ENCODE peak calls at places on chromosomes 11 and 22, in seven cellular contexts. One of them, this sample, is unnamed.

GRCh38 chr11:106842134-106842533 is 176.1 kb downstream of the GUCY1A2 start:
- DNase-seq in spleen: no peak
- DNase-seq in right lobe of liver: no peak
- DNase-seq in A549: no peak
- DNase-seq in Peyer's patch: no peak
- DNase-seq in heart left ventricle: no peak
- DNase-seq in gastrocnemius medialis: no peak
- DNase-seq in this sample: no peak

GRCh38 chr11:64035581-64035980 is at the start of gene FLRT1:
- DNase-seq in spleen: no peak
- DNase-seq in right lobe of liver: no peak
- DNase-seq in A549: no peak
- DNase-seq in Peyer's patch: no peak
- DNase-seq in heart left ventricle: no peak
- DNase-seq in gastrocnemius medialis: no peak
- DNase-seq in this sample: no peak

GRCh38 chr11:2612884-2613571 is 86.8 kb downstream of the KCNQ1OT1 start:
- DNase-seq in spleen: no peak
- DNase-seq in right lobe of liver: no peak
- DNase-seq in A549: peak
- DNase-seq in Peyer's patch: no peak
- DNase-seq in heart left ventricle: no peak
- DNase-seq in gastrocnemius medialis: no peak
- DNase-seq in this sample: no peak

GRCh38 chr11:117696489-117696888 is 100.5 kb downstream of the DSCAML1 start:
- DNase-seq in spleen: no peak
- DNase-seq in right lobe of liver: no peak
- DNase-seq in A549: no peak
- DNase-seq in Peyer's patch: no peak
- DNase-seq in heart left ventricle: no peak
- DNase-seq in gastrocnemius medialis: no peak
- DNase-seq in this sample: no peak

GRCh38 chr11:10716122-10716521 is 22.6 kb upstream of the IRAG1 start:
- DNase-seq in spleen: no peak
- DNase-seq in right lobe of liver: no peak
- DNase-seq in A549: no peak
- DNase-seq in Peyer's patch: no peak
- DNase-seq in heart left ventricle: no peak
- DNase-seq in gastrocnemius medialis: no peak
- DNase-seq in this sample: no peak

GRCh38 chr22:49784987-49785614 is 42.6 kb downstream of the BRD1 start:
- DNase-seq in spleen: peak
- DNase-seq in right lobe of liver: no peak
- DNase-seq in A549: no peak
- DNase-seq in Peyer's patch: no peak
- DNase-seq in heart left ventricle: no peak
- DNase-seq in gastrocnemius medialis: no peak
- DNase-seq in this sample: no peak

GRCh38 chr22:39013923-39014722 is at the start of gene APOBEC3C:
- DNase-seq in spleen: peak
- DNase-seq in right lobe of liver: peak
- DNase-seq in A549: peak
- DNase-seq in Peyer's patch: peak
- DNase-seq in heart left ventricle: peak
- DNase-seq in gastrocnemius medialis: peak
- DNase-seq in this sample: peak

GRCh38 chr11:97361812-97362378 is 972.1 kb downstream of the JRKL start:
- DNase-seq in spleen: no peak
- DNase-seq in right lobe of liver: no peak
- DNase-seq in A549: no peak
- DNase-seq in Peyer's patch: no peak
- DNase-seq in heart left ventricle: no peak
- DNase-seq in gastrocnemius medialis: no peak
- DNase-seq in this sample: no peak

GRCh38 chr11:128690746-128691091 is 3.2 kb upstream of the FLI1 start:
- DNase-seq in spleen: peak
- DNase-seq in right lobe of liver: no peak
- DNase-seq in A549: no peak
- DNase-seq in Peyer's patch: no peak
- DNase-seq in heart left ventricle: no peak
- DNase-seq in gastrocnemius medialis: no peak
- DNase-seq in this sample: no peak

GRCh38 chr22:29205598-29206371 is at the start of gene EMID1:
- DNase-seq in spleen: peak
- DNase-seq in right lobe of liver: no peak
- DNase-seq in A549: no peak
- DNase-seq in Peyer's patch: peak
- DNase-seq in heart left ventricle: no peak
- DNase-seq in gastrocnemius medialis: no peak
- DNase-seq in this sample: no peak

GRCh38 chr11:122189259-122189658 is 73.2 kb upstream of the BLID start:
- DNase-seq in spleen: no peak
- DNase-seq in right lobe of liver: no peak
- DNase-seq in A549: peak
- DNase-seq in Peyer's patch: no peak
- DNase-seq in heart left ventricle: no peak
- DNase-seq in gastrocnemius medialis: no peak
- DNase-seq in this sample: peak

GRCh38 chr22:39820266-39820665 is 73.3 kb downstream of the ENTHD1 start:
- DNase-seq in spleen: no peak
- DNase-seq in right lobe of liver: no peak
- DNase-seq in A549: peak
- DNase-seq in Peyer's patch: no peak
- DNase-seq in heart left ventricle: no peak
- DNase-seq in gastrocnemius medialis: no peak
- DNase-seq in this sample: no peak

GRCh38 chr11:5224538-5225479 is 2.1 kb downstream of the HBB start:
- DNase-seq in spleen: no peak
- DNase-seq in right lobe of liver: no peak
- DNase-seq in A549: no peak
- DNase-seq in Peyer's patch: no peak
- DNase-seq in heart left ventricle: no peak
- DNase-seq in gastrocnemius medialis: no peak
- DNase-seq in this sample: no peak

GRCh38 chr11:108929241-108929640 is 264.4 kb downstream of the DDX10 start:
- DNase-seq in spleen: no peak
- DNase-seq in right lobe of liver: no peak
- DNase-seq in A549: peak
- DNase-seq in Peyer's patch: no peak
- DNase-seq in heart left ventricle: no peak
- DNase-seq in gastrocnemius medialis: no peak
- DNase-seq in this sample: no peak

GRCh38 chr11:119854521-119854920 is 125.5 kb upstream of the NECTIN1 start:
- DNase-seq in spleen: no peak
- DNase-seq in right lobe of liver: no peak
- DNase-seq in A549: no peak
- DNase-seq in Peyer's patch: peak
- DNase-seq in heart left ventricle: no peak
- DNase-seq in gastrocnemius medialis: no peak
- DNase-seq in this sample: no peak

GRCh38 chr22:21641417-21641794 is 696 bp upstream of the SDF2L1 start:
- DNase-seq in spleen: no peak
- DNase-seq in right lobe of liver: peak
- DNase-seq in A549: peak
- DNase-seq in Peyer's patch: peak
- DNase-seq in heart left ventricle: no peak
- DNase-seq in gastrocnemius medialis: no peak
- DNase-seq in this sample: no peak

GRCh38 chr22:45529966-45530575 is 27.4 kb downstream of the FBLN1 start:
- DNase-seq in spleen: no peak
- DNase-seq in right lobe of liver: no peak
- DNase-seq in A549: no peak
- DNase-seq in Peyer's patch: no peak
- DNase-seq in heart left ventricle: no peak
- DNase-seq in gastrocnemius medialis: no peak
- DNase-seq in this sample: no peak

GRCh38 chr11:113647108-113647507 is 59.0 kb downstream of the TMPRSS5 start:
- DNase-seq in spleen: no peak
- DNase-seq in right lobe of liver: no peak
- DNase-seq in A549: no peak
- DNase-seq in Peyer's patch: no peak
- DNase-seq in heart left ventricle: no peak
- DNase-seq in gastrocnemius medialis: no peak
- DNase-seq in this sample: no peak

GRCh38 chr11:74703211-74703610 is 28.0 kb downstream of the CHRDL2 start:
- DNase-seq in spleen: no peak
- DNase-seq in right lobe of liver: no peak
- DNase-seq in A549: no peak
- DNase-seq in Peyer's patch: no peak
- DNase-seq in heart left ventricle: no peak
- DNase-seq in gastrocnemius medialis: no peak
- DNase-seq in this sample: no peak

GRCh38 chr11:94732617-94733292 is 35.4 kb upstream of the AMOTL1 start:
- DNase-seq in spleen: no peak
- DNase-seq in right lobe of liver: no peak
- DNase-seq in A549: no peak
- DNase-seq in Peyer's patch: no peak
- DNase-seq in heart left ventricle: peak
- DNase-seq in gastrocnemius medialis: no peak
- DNase-seq in this sample: no peak

GRCh38 chr11:35077709-35078695 is 61.0 kb upstream of the CD44 start:
- DNase-seq in spleen: no peak
- DNase-seq in right lobe of liver: no peak
- DNase-seq in A549: peak
- DNase-seq in Peyer's patch: peak
- DNase-seq in heart left ventricle: no peak
- DNase-seq in gastrocnemius medialis: no peak
- DNase-seq in this sample: no peak

GRCh38 chr11:8039530-8040260 is 41.3 kb upstream of the TUB start:
- DNase-seq in spleen: peak
- DNase-seq in right lobe of liver: no peak
- DNase-seq in A549: no peak
- DNase-seq in Peyer's patch: peak
- DNase-seq in heart left ventricle: no peak
- DNase-seq in gastrocnemius medialis: no peak
- DNase-seq in this sample: no peak

GRCh38 chr22:31538815-31539214 is 42.5 kb downstream of the SFI1 start:
- DNase-seq in spleen: no peak
- DNase-seq in right lobe of liver: no peak
- DNase-seq in A549: no peak
- DNase-seq in Peyer's patch: no peak
- DNase-seq in heart left ventricle: no peak
- DNase-seq in gastrocnemius medialis: no peak
- DNase-seq in this sample: no peak

GRCh38 chr11:1738380-1738779 is 12.0 kb downstream of the IFITM10 start:
- DNase-seq in spleen: peak
- DNase-seq in right lobe of liver: no peak
- DNase-seq in A549: no peak
- DNase-seq in Peyer's patch: peak
- DNase-seq in heart left ventricle: no peak
- DNase-seq in gastrocnemius medialis: no peak
- DNase-seq in this sample: no peak

GRCh38 chr11:112588252-112588668 is 327.6 kb upstream of the PLET1 start:
- DNase-seq in spleen: no peak
- DNase-seq in right lobe of liver: no peak
- DNase-seq in A549: peak
- DNase-seq in Peyer's patch: peak
- DNase-seq in heart left ventricle: peak
- DNase-seq in gastrocnemius medialis: peak
- DNase-seq in this sample: no peak

GRCh38 chr11:133576351-133576750 is 44.0 kb upstream of the OPCML start:
- DNase-seq in spleen: no peak
- DNase-seq in right lobe of liver: no peak
- DNase-seq in A549: no peak
- DNase-seq in Peyer's patch: no peak
- DNase-seq in heart left ventricle: no peak
- DNase-seq in gastrocnemius medialis: no peak
- DNase-seq in this sample: no peak
- TF ChIP-seq CTCF in spleen: no peak
- TF ChIP-seq CTCF in right lobe of liver: no peak
- TF ChIP-seq CTCF in A549: no peak
- TF ChIP-seq CTCF in Peyer's patch: no peak
- TF ChIP-seq CTCF in heart left ventricle: peak
- TF ChIP-seq CTCF in gastrocnemius medialis: no peak
- TF ChIP-seq CTCF in this sample: no peak

DNA sequence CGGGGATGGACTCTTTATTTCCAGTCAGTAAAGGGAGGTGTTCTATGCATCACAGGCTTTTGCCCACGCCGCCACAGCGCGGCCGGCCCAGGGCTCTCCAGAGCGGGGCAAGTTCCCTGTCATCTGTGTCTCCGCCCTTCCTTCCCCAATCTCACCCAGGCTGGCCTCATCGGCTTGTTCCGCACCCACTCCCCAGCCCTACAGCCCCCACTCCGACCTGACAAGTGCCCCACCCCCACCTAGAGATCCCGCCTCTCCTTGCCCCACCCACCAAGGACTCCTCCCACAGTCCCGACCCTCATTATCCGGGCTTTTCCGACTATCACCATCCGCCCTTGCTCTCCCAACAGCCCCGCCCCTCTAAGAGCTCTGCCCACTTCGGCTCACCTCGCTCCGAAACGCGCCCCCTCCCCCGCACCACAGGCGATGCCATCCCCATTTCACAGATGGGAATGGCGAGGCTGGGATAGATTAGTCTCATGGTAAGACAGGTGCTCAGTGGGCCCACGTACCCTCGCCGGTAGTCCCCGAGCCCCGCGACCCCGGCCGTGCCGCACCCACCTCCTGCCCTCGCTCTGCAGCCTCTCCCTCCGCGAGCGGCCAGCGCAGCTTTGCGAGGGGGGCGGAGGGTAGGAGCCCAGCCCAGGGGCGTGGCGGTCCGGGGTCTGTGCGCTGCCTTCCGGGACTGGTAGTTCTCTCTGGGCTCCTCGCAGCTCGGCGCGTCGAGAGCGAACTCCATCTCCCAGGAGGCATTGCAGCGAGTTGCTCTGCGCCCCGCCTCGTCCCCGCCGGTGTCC is at the start of gene KCTD21:
- DNase-seq in spleen: peak
- DNase-seq in right lobe of liver: peak
- DNase-seq in A549: peak
- DNase-seq in Peyer's patch: peak
- DNase-seq in heart left ventricle: peak
- DNase-seq in gastrocnemius medialis: peak
- DNase-seq in this sample: peak
- TF ChIP-seq POLR2A in spleen: peak
- TF ChIP-seq POLR2A in right lobe of liver: peak
- TF ChIP-seq POLR2A in A549: peak
- TF ChIP-seq POLR2A in Peyer's patch: peak
- TF ChIP-seq POLR2A in heart left ventricle: peak
- TF ChIP-seq POLR2A in gastrocnemius medialis: peak
- TF ChIP-seq POLR2A in this sample: no peak

GRCh38 chr11:13000721-13001120 is 8.4 kb upstream of the RASSF10 start:
- DNase-seq in spleen: no peak
- DNase-seq in right lobe of liver: no peak
- DNase-seq in A549: no peak
- DNase-seq in Peyer's patch: no peak
- DNase-seq in heart left ventricle: no peak
- DNase-seq in gastrocnemius medialis: no peak
- DNase-seq in this sample: no peak
- H3K4me3 ChIP-seq in spleen: no peak
- H3K4me3 ChIP-seq in right lobe of liver: no peak
- H3K4me3 ChIP-seq in A549: no peak
- H3K4me3 ChIP-seq in Peyer's patch: no peak
- H3K4me3 ChIP-seq in heart left ventricle: no peak
- H3K4me3 ChIP-seq in gastrocnemius medialis: no peak
- H3K4me3 ChIP-seq in this sample: no peak

DNA sequence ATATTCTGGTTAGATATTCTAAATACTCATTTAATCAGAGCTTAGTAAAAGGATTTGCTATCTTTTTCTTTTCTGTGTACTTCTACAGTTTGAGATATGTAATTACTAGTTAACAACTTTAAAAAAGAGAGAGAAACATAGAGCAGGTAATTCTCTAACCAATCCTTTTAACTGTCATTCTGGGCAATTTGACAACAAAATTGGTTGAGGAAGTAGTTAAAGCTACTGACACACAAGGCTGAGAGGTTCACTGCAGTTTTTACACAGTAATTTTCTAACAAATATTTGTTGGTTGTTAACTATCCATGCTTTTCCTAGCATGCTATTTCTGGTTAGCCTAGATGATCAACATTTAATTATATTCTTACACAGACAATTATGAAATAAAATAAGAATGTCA is 3.6 kb downstream of the SOX6 start:
- DNase-seq in spleen: no peak
- DNase-seq in right lobe of liver: no peak
- DNase-seq in A549: no peak
- DNase-seq in Peyer's patch: no peak
- DNase-seq in heart left ventricle: no peak
- DNase-seq in gastrocnemius medialis: no peak
- DNase-seq in this sample: no peak
- TF ChIP-seq CTCF in spleen: no peak
- TF ChIP-seq CTCF in right lobe of liver: no peak
- TF ChIP-seq CTCF in A549: no peak
- TF ChIP-seq CTCF in Peyer's patch: no peak
- TF ChIP-seq CTCF in heart left ventricle: no peak
- TF ChIP-seq CTCF in gastrocnemius medialis: no peak
- TF ChIP-seq CTCF in this sample: no peak